ENCODE peak calls at places on chromosomes 7 and 10, in six cellular contexts. J, P, L, E, D and Z are unnamed samples.

GRCh38 chr7:118184392-118184899 is 482 bp downstream of the LSM8 start:
- DNase-seq in J (no peak), P (no peak), L (no peak), E (no peak), D (no peak), Z (no peak)

GRCh38 chr7:149217570-149217969 is 21.9 kb upstream of the ZNF212 start:
- DNase-seq in J (no peak), P (no peak), L (no peak), E (no peak), D (no peak), Z (no peak)

GRCh38 chr7:112439476-112439875 is 10.8 kb upstream of the IFRD1 start:
- DNase-seq in J (no peak), P (no peak), L (no peak), E (no peak), D (no peak), Z (no peak)

GRCh38 chr7:149125189-149125863 is 798 bp downstream of the ZNF425 start:
- DNase-seq in J (no peak), P (no peak), L (no peak), E (no peak), D (peak; percentile 48), Z (no peak)

GRCh38 chr7:145106001-145106400 is 270.1 kb upstream of the TPK1 start:
- DNase-seq in J (no peak), P (no peak), L (no peak), E (no peak), D (no peak), Z (no peak)

GRCh38 chr7:122692769-122693309 is 6.1 kb downstream of the RNF133 start:
- DNase-seq in J (no peak), P (no peak), L (no peak), E (no peak), D (no peak), Z (no peak)

GRCh38 chr10:121165276-121165675 is 314.1 kb downstream of the WDR11 start:
- DNase-seq in J (no peak), P (no peak), L (no peak), E (no peak), D (no peak), Z (no peak)

GRCh38 chr10:132411561-132412253 is 14.7 kb downstream of the PWWP2B start:
- DNase-seq in J (no peak), P (no peak), L (no peak), E (no peak), D (no peak), Z (no peak)

GRCh38 chr10:59177031-59177861 is 803 bp downstream of the PHYHIPL start:
- DNase-seq in J (peak; percentile 80), P (no peak), L (no peak), E (no peak), D (no peak), Z (peak; percentile 61)

GRCh38 chr10:91163709-91164474 is 56.6 kb upstream of the PCGF5 start:
- DNase-seq in J (peak; percentile 60), P (peak; percentile 15), L (peak; percentile 48), E (no peak), D (peak; percentile 54), Z (peak; percentile 22)

GRCh38 chr10:46018453-46019169 is 11.8 kb downstream of the NCOA4 start:
- DNase-seq in J (no peak), P (no peak), L (no peak), E (no peak), D (no peak), Z (no peak)

GRCh38 chr7:129240119-129240815 is 15.4 kb downstream of the AHCYL2 start:
- DNase-seq in J (no peak), P (no peak), L (no peak), E (no peak), D (no peak), Z (no peak)

GRCh38 chr10:12826800-12827372 is 174.6 kb downstream of the CCDC3 start:
- DNase-seq in J (no peak), P (no peak), L (no peak), E (no peak), D (no peak), Z (no peak)
- TF ChIP-seq CTCF in J (no peak), P (no peak), L (no peak), E (no peak), D (no peak), Z (no peak)

GRCh38 chr10:110105873-110106272 is 98.1 kb downstream of the ADD3 start:
- DNase-seq in J (no peak), P (no peak), L (no peak), E (no peak), D (no peak), Z (no peak)

GRCh38 chr10:110113670-110114337 is 93.6 kb upstream of the MXI1 start:
- DNase-seq in J (no peak), P (no peak), L (no peak), E (no peak), D (no peak), Z (no peak)

GRCh38 chr10:110107887-110108286 is 99.5 kb upstream of the MXI1 start:
- DNase-seq in J (no peak), P (no peak), L (no peak), E (no peak), D (no peak), Z (no peak)

GRCh38 chr10:110107430-110107829 is 99.6 kb downstream of the ADD3 start:
- DNase-seq in J (no peak), P (no peak), L (no peak), E (no peak), D (no peak), Z (no peak)

GRCh38 chr10:110110338-110110737 is 97.1 kb upstream of the MXI1 start:
- DNase-seq in J (no peak), P (no peak), L (no peak), E (no peak), D (no peak), Z (no peak)
- TF ChIP-seq SP1 in J (no peak), P (no peak), L (no peak), E (no peak), D (no peak), Z (no peak)

GRCh38 chr7:105489409-105489808 is 32.7 kb downstream of the PUS7 start:
- DNase-seq in J (no peak), P (no peak), L (no peak), E (no peak), D (no peak), Z (no peak)

GRCh38 chr7:105487559-105488218 is 34.4 kb downstream of the PUS7 start:
- DNase-seq in J (peak; percentile 62), P (no peak), L (peak; percentile 44), E (no peak), D (peak; percentile 32), Z (no peak)

GRCh38 chr7:105493928-105494325 is 28.1 kb downstream of the PUS7 start:
- DNase-seq in J (no peak), P (no peak), L (no peak), E (no peak), D (no peak), Z (no peak)

GRCh38 chr7:105493196-105493927 is 28.7 kb downstream of the PUS7 start:
- DNase-seq in J (no peak), P (no peak), L (no peak), E (no peak), D (no peak), Z (no peak)

DNA sequence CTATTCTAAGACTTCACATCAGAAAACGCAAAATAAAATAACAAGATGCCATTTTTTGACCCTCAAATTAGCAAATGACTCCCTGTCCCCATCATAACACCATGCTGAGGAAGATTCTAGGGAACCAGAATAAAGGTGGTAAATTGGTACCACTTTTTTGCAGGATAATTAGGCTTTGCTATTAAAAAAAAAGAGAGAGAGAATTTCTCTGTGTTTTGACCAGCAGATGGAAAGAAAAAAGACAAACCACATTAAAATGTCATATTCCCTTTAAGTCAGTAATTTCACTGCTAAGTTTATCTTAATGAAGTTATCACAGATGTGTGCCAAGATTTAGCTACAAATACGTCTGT is 33.9 kb downstream of the PUS7 start:
- DNase-seq in J (no peak), P (no peak), L (no peak), E (no peak), D (no peak), Z (no peak)
- TF ChIP-seq CTCF in J (no peak), P (no peak), L (no peak), E (no peak), D (no peak), Z (no peak)

GRCh38 chr7:75638607-75639070 is 100.1 kb downstream of the HIP1 start:
- DNase-seq in J (no peak), P (no peak), L (peak; percentile 59), E (no peak), D (peak; percentile 67), Z (peak; percentile 70)
- TF ChIP-seq SP1 in J (no peak), P (no peak), L (no peak), E (no peak), D (no peak), Z (no peak)

DNA sequence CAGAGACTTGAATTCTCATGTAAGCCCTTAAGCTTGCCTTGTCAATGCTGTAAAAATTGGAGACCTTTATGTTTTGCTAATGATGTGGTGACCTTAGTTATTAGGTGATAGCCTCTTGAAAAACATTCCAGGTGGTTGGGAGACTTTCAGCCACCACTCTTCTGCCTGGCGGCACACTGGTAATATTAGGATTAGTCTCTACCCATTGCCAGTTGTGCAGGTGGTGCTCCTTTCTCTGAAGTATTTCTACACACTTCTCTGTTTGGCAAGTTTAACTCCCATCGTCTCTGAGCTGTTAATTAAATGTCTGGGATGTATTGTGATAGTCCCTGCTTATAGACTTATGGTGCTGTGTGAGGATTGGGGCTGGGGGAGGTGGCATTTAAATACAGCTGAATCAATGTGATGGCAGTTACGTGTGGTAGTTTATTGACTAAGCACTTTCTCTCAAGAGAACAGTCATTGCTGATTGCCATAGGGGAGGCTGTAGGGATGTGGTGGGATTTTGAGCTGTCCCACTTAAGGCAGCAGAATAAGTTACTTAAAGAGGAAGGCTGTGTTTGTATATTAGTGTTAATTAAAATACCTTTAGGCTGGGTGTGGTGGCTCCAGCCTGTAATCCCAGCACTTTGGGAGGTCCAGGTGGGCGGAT is 61.7 kb downstream of the DAGLB start:
- DNase-seq in J (no peak), P (no peak), L (no peak), E (no peak), D (no peak), Z (no peak)
- TF ChIP-seq CTCF in J (no peak), P (no peak), L (no peak), E (no peak), D (no peak), Z (no peak)

DNA sequence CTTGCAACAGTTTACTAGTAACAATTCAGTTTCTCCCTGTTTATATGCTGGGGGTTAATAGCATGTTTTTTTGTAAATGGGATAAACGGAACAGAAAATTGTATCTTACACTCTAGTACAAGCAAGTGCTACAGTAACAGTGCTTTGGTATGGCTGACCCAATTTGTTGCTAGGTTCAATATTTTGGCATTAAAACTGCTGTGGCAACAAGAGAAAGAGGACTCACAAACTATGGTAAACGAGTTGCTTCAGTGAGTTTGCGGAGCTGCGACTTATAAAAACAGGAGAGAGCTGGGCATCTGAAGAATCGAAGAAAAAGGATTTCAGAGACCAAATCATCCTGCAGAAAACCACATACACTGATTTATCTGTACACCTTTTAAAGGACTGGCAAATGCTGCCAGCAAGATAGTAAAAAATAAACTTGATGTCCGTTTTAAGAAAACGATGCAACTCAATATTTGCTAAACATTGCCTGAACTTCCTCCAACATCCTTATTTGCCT is 2.2 kb downstream of the GLUD1 start:
- DNase-seq in J (no peak), P (no peak), L (no peak), E (no peak), D (no peak), Z (no peak)
- TF ChIP-seq SP1 in J (no peak), P (no peak), L (no peak), E (no peak), D (no peak), Z (no peak)

DNA sequence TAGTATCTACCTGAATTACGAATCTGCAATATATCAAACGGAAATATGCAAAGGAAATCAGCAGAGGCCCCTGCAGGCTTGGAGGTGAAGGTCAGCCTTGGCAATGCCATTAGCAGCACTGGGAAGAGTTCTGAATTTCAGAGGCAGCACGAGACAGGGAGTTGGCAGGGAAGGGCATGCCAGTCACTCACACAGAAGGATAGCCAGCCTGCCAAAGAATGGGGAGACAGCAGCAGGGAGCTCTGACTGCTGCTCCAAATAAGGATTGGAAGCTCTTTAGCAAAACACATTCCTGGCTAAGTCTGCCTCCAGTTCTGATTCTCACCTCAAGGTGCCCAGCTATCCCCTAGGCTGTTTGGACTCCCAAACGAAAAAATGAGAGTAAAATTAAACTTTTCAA is 188.0 kb downstream of the PDE1C start:
- DNase-seq in J (no peak), P (no peak), L (no peak), E (no peak), D (no peak), Z (peak; percentile 12)
- TF ChIP-seq CTCF in J (no peak), P (no peak), L (no peak), E (no peak), D (no peak), Z (no peak)